ENCODE peak calls at places on chromosome 22, in four cellular contexts. C, O, Z and T are unnamed samples.

GRCh38 chr22:44462246-44463015 is 35.6 kb downstream of the RTL6 start:
- DNase-seq in C (no peak), O (no peak), Z (no peak), T (no peak)

GRCh38 chr22:32327066-32327465 is 30.6 kb upstream of the RFPL3 start:
- DNase-seq in C (no peak), O (no peak), Z (no peak), T (no peak)

GRCh38 chr22:25282671-25283561 is 63.5 kb downstream of the CRYBB2 start:
- DNase-seq in C (peak), O (no peak), Z (no peak), T (no peak)

GRCh38 chr22:46090051-46090591 is 60.2 kb upstream of the PPARA start:
- DNase-seq in C (no peak), O (no peak), Z (no peak), T (no peak)

GRCh38 chr22:40541300-40541699 is 95.2 kb downstream of the MRTFA start:
- DNase-seq in C (no peak), O (peak), Z (no peak), T (no peak)

GRCh38 chr22:24707477-24707816 is 67.1 kb downstream of the PIWIL3 start:
- DNase-seq in C (peak), O (no peak), Z (no peak), T (no peak)

GRCh38 chr22:41444360-41445170 is 2.0 kb downstream of the TOB2 start:
- DNase-seq in C (peak), O (peak), Z (peak), T (peak)

GRCh38 chr22:44620129-44620840 is 81.7 kb upstream of the PRR5 start:
- DNase-seq in C (peak), O (no peak), Z (peak), T (peak)

GRCh38 chr22:44587004-44587793 is 89.2 kb upstream of the RTL6 start:
- DNase-seq in C (no peak), O (no peak), Z (no peak), T (no peak)

GRCh38 chr22:35357883-35358621 is 22.8 kb upstream of the HMOX1 start:
- DNase-seq in C (no peak), O (no peak), Z (no peak), T (no peak)

GRCh38 chr22:44133161-44133560 is 47.6 kb upstream of the PARVG start:
- DNase-seq in C (no peak), O (no peak), Z (no peak), T (no peak)

GRCh38 chr22:42062506-42063190 is 8.0 kb downstream of the NAGA start:
- DNase-seq in C (peak), O (no peak), Z (no peak), T (no peak)

GRCh38 chr22:36738416-36739020 is 35.0 kb upstream of the CACNG2 start:
- DNase-seq in C (no peak), O (no peak), Z (no peak), T (no peak)

GRCh38 chr22:46614070-46614931 is 5.9 kb upstream of the GRAMD4 start:
- DNase-seq in C (no peak), O (peak), Z (no peak), T (no peak)

GRCh38 chr22:28594784-28595324 is 84.8 kb downstream of the TTC28 start:
- DNase-seq in C (no peak), O (no peak), Z (peak), T (peak)

GRCh38 chr22:46574993-46575914 is 37.8 kb upstream of the CELSR1 start:
- DNase-seq in C (no peak), O (no peak), Z (peak), T (no peak)

GRCh38 chr22:42889290-42889689 is 32.2 kb upstream of the ARFGAP3 start:
- DNase-seq in C (no peak), O (peak), Z (no peak), T (no peak)

GRCh38 chr22:44542561-44543222 is 44.7 kb upstream of the RTL6 start:
- DNase-seq in C (no peak), O (no peak), Z (no peak), T (no peak)

GRCh38 chr22:29146101-29146560 is 59.6 kb upstream of the EMID1 start:
- DNase-seq in C (peak), O (no peak), Z (no peak), T (no peak)

GRCh38 chr22:32048069-32048468 is 5.0 kb downstream of the SLC5A1 start:
- DNase-seq in C (no peak), O (no peak), Z (no peak), T (no peak)

GRCh38 chr22:42717197-42717967 is 3.3 kb downstream of the A4GALT start:
- DNase-seq in C (no peak), O (no peak), Z (no peak), T (peak)

GRCh38 chr22:46109474-46110003 is 40.8 kb upstream of the PPARA start:
- DNase-seq in C (no peak), O (no peak), Z (no peak), T (no peak)

GRCh38 chr22:19606332-19607197 is 82.4 kb upstream of the CLDN5 start:
- DNase-seq in C (no peak), O (no peak), Z (no peak), T (no peak)

GRCh38 chr22:19608114-19608494 is 83.9 kb upstream of the CLDN5 start:
- DNase-seq in C (no peak), O (no peak), Z (no peak), T (no peak)

GRCh38 chr22:19604711-19605268 is 80.6 kb upstream of the CLDN5 start:
- DNase-seq in C (no peak), O (no peak), Z (peak), T (peak)

GRCh38 chr22:19605508-19606331 is 81.5 kb upstream of the CLDN5 start:
- DNase-seq in C (no peak), O (no peak), Z (no peak), T (no peak)

GRCh38 chr22:19607198-19608113 is 83.2 kb upstream of the CLDN5 start:
- DNase-seq in C (peak), O (no peak), Z (no peak), T (peak)
- TF ChIP-seq HDAC6 in C (no peak), O (no peak), Z (no peak), T (no peak)

DNA sequence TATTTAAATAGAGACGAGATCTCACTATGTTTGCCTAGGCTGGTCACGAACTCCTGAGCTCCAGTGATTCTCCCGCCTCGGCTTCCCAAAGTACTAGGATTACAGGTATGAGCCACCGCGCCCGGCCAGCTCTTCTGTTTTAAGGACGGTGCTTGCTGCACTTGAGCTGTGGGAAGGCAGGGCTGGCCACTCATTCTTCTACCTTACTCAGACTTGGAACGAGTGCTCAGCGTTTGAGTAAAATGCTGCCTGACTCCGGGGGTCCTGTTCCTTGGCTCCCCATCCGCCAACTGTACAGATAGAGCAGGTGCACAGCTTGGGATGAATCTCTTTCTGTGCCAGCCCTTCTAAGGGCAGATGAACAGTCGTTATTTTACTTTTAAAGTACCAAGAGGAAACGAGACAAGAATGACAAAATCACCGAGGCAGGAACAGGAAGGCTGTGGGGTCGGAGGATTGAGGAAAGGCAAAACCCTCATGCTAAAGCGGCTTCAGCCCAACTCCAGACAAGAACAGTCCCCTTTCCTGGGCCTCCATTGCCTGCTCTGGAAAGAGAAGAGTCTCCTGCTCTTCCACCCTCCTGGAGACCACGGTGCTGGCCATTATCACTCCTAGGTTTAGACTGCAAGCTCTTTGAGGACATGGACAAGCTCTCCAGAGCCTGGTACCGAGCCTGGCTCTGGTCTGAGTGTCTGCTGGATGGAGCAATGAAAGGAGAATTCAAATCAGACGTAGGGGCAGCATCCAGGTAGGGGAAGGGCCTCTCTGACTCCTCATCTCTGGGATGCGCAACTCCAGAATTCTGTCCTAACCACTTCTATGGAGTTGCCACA is 1.0 kb upstream of the SUN2 start:
- DNase-seq in C (no peak), O (no peak), Z (no peak), T (peak)
- TF ChIP-seq HDAC6 in C (no peak), O (no peak), Z (no peak), T (no peak)

DNA sequence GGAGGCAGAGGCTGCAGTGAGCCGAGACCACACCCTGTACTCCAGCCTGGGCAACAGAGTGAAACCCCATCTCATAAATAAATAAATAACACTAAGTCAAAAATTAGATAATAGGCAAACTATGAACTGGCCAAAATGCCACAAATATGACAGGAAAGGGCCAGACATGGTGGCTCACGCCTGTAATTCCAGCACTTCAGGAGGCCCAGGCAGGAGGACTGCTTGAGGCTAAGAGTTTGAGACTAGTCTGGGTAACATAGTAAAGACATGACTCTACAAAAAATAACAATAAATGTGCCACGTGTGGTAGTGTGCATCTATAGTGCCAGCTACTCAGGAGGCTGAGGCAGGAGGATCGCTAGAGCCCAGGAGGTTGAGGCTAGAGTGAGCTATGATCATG is 19.9 kb downstream of the SEC14L6 start:
- DNase-seq in C (no peak), O (no peak), Z (no peak), T (no peak)
- TF ChIP-seq HDAC6 in C (no peak), O (no peak), Z (no peak), T (no peak)

DNA sequence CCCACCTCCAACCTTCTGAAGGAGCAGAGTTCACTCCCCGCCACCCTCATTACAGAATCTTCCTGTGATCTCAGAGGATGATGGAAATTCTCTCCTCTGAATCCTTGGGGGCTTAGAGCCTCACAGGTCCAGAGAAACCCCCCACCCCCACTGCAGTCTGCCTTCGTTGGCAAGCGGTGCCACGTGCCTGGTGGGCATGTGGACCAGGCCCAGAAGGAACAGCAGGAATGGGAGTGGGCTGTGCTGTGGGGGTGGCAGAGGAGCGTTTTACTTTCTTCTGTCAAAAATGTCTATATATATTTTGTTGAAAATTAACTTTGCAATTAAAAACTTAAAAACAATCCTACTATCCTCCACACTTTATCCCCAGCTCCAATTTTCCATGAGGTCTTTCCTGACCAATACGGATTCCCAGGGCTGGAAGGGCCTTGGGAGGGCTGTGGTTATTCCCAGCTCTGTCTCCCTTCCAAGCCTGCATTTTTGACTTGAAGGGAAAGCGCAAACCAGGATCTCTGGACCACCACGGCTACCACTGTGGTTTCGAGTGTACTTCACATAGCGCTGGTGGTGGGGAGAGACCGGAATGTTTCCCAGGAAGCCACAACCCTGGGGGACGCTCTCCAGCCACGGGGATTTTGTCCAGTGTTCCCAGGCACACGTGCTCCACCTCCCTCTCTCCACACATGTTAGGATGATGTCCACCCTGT is 986 bp upstream of the NPTXR start:
- DNase-seq in C (no peak), O (no peak), Z (no peak), T (no peak)
- TF ChIP-seq HDAC6 in C (no peak), O (no peak), Z (no peak), T (no peak)

DNA sequence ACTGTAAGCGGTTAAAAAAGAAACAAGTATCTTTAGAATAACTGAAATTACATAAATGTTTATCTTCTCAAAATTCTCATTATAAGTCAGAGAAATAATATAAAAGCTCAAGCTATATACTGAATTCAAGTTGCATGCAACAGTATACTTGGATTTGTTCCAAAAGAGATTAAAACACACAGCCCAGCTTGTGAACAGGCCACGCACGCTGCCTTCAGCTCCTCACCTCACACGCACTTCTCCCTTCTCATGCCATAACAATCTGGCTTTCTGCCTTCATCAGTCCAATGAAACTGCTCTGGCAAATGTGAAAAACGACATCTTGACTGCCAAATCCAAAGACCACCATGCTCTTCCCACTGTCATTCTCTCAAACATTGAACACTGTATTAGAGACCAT is 22.1 kb downstream of the ATP6V1E1 start:
- DNase-seq in C (no peak), O (no peak), Z (no peak), T (no peak)
- TF ChIP-seq HDAC6 in C (no peak), O (no peak), Z (no peak), T (no peak)